ENCODE peak calls at places on chromosomes 3 and 15, in ten cellular contexts. A is transverse colon, F is spleen, T is endothelial cell of umbilical vein, O is stomach, Y is GM12892, Q is breast epithelium, M is sigmoid colon, X is GM12891, Z is Panc1. E is an unnamed sample.
A peak's percentile ranks its signal among the peaks of the same experiment; 100 is the strongest.

GRCh38 chr15:82966671-82967071 is 14.2 kb upstream of the HOMER2 start:
- DNase-seq in Q (no peak), Z (no peak), Y (no peak), F (no peak), X (no peak), M (no peak), O (no peak), T (no peak), A (no peak), E (no peak)

GRCh38 chr15:51737538-51738305 is at the start of gene LYSMD2:
- DNase-seq in Q (peak; percentile 53), M (peak; percentile 89), Z (no peak), Y (peak; percentile 52), A (peak; percentile 79), O (peak; percentile 78), T (peak; percentile 71), X (peak; percentile 50), F (peak; percentile 97), E (no peak)

GRCh38 chr15:67750371-67750770 is 74.9 kb upstream of the SKOR1 start:
- DNase-seq in X (no peak), A (no peak), F (no peak), Y (no peak), O (no peak), M (no peak), Z (no peak), Q (no peak), T (no peak), E (peak; percentile 18)

GRCh38 chr15:96170616-96171270 is 159.8 kb upstream of the NR2F2 start:
- DNase-seq in M (no peak), O (peak; percentile 60), T (no peak), F (no peak), Z (no peak), Y (no peak), Q (no peak), A (no peak), X (no peak), E (no peak)

GRCh38 chr15:67945951-67946700 is 106.3 kb upstream of the RNU6-1 start:
- DNase-seq in T (no peak), X (no peak), M (no peak), Y (no peak), Z (no peak), O (no peak), Q (peak; percentile 69), F (no peak), A (no peak), E (no peak)

GRCh38 chr15:26842391-26842790 is 24.5 kb upstream of the GABRA5 start:
- DNase-seq in Y (no peak), M (no peak), Z (no peak), A (no peak), T (no peak), O (no peak), X (no peak), Q (no peak), F (no peak), E (no peak)

GRCh38 chr3:195208183-195208582 is 62.8 kb downstream of the XXYLT1 start:
- DNase-seq in O (no peak), F (no peak), Y (no peak), T (no peak), X (peak; percentile 44), Q (no peak), M (no peak), Z (no peak), A (peak; percentile 44), E (no peak)

GRCh38 chr3:12629560-12629959 is 34.4 kb downstream of the RAF1 start:
- DNase-seq in Q (no peak), X (no peak), A (no peak), Z (no peak), M (no peak), T (no peak), O (peak; percentile 62), Y (no peak), F (no peak), E (no peak)

GRCh38 chr15:64947211-64947610 is 35.5 kb downstream of the ANKDD1A start:
- DNase-seq in Y (no peak), Z (no peak), Q (no peak), X (no peak), A (no peak), F (no peak), M (no peak), O (no peak), T (no peak), E (no peak)

GRCh38 chr15:68503213-68503612 is 71.2 kb upstream of the ITGA11 start:
- DNase-seq in F (no peak), M (no peak), T (no peak), Y (no peak), A (no peak), X (no peak), O (no peak), Q (no peak), Z (no peak), E (no peak)

GRCh38 chr15:38528279-38528678 is 36.3 kb downstream of the RASGRP1 start:
- DNase-seq in A (no peak), Z (no peak), O (no peak), T (peak; percentile 13), M (no peak), Q (no peak), F (no peak), Y (no peak), X (no peak), E (no peak)

DNA sequence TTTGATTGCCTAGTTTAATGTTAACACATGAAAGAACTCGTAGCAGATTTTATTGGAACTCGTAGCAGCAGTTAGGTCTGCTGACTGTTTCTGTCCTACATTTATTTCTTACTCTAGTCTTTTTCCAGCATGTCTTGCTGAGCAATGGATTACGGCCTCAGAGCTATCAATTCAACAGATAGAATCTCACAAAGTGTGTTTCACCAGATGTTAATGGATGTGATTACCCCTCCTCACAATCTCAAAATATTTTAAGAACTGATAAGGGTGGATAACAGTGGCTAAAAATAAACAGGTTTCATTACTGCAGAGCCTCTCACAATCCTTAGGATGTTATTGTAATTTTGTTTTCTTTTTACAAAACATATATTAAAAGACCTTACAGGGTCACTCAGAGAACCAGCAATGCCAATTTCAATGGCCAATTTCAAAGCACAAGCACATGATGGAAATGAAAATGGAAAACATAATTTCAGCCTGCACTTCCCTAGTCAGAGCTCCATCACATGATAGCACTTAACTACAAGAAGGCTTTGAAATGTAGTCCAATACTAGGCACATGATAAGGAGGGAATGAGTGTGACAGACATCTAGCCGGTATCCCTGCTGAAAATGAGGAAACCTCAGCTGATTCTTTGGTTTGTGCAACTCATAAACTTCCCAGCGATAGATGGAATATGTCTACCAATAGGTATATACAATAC is 838.1 kb upstream of the SEMA6D start:
- DNase-seq in M (no peak), Z (no peak), Y (no peak), F (no peak), T (no peak), Q (no peak), X (no peak), O (no peak), A (no peak), E (no peak)
- TF ChIP-seq POLR2AphosphoS5 in M (no peak), Z (no peak), Y (no peak), F (no peak), T (no peak), Q (no peak), X (no peak), O (no peak), A (no peak), E (no peak)

GRCh38 chr15:87959080-87959479 is 297.5 kb downstream of the NTRK3 start:
- DNase-seq in M (no peak), Z (no peak), Q (no peak), O (no peak), X (no peak), A (no peak), T (no peak), F (no peak), Y (no peak), E (no peak)

GRCh38 chr15:87959658-87960057 is 296.9 kb downstream of the NTRK3 start:
- DNase-seq in F (no peak), Y (no peak), T (no peak), X (no peak), O (no peak), Z (no peak), A (no peak), Q (no peak), M (no peak), E (no peak)

GRCh38 chr15:87967951-87968350 is 288.6 kb downstream of the NTRK3 start:
- DNase-seq in X (no peak), M (no peak), T (no peak), A (no peak), F (no peak), Q (no peak), Z (no peak), Y (no peak), O (no peak), E (no peak)

GRCh38 chr15:87961851-87962816 is 294.4 kb downstream of the NTRK3 start:
- DNase-seq in O (no peak), Z (no peak), A (no peak), T (no peak), X (no peak), Y (no peak), F (no peak), Q (no peak), M (no peak), E (no peak)
- TF ChIP-seq POLR2AphosphoS5 in O (no peak), Z (no peak), A (no peak), T (no peak), X (no peak), Y (no peak), F (no peak), Q (no peak), M (no peak), E (no peak)

GRCh38 chr15:32716216-32716959 is 1.4 kb upstream of the GREM1 start:
- DNase-seq in X (no peak), Y (no peak), A (no peak), M (no peak), Z (no peak), T (peak; percentile 5), Q (no peak), F (no peak), O (no peak), E (no peak)

GRCh38 chr15:32718822-32719716 is 1.3 kb downstream of the GREM1 start:
- DNase-seq in Q (no peak), M (peak; percentile 62), Z (no peak), T (no peak), F (no peak), A (peak; percentile 17), O (peak; percentile 43), Y (no peak), X (no peak), E (no peak)

GRCh38 chr15:32718082-32718821 is 448 bp downstream of the GREM1 start:
- DNase-seq in M (no peak), X (no peak), F (no peak), T (peak; percentile 8), O (no peak), A (peak; percentile 17), Q (no peak), Y (no peak), Z (no peak), E (no peak)

GRCh38 chr15:32716960-32717289 is 879 bp upstream of the GREM1 start:
- DNase-seq in M (no peak), O (no peak), F (no peak), Z (no peak), Y (no peak), Q (no peak), A (no peak), T (no peak), X (peak; percentile 17), E (no peak)

GRCh38 chr15:32717290-32718081 is at the start of gene GREM1:
- DNase-seq in F (no peak), T (no peak), X (peak; percentile 24), M (peak; percentile 71), Z (no peak), Q (no peak), A (peak; percentile 17), Y (no peak), O (no peak), E (no peak)
- TF ChIP-seq POLR2AphosphoS5 in F (no peak), T (no peak), X (no peak), M (no peak), Z (no peak), Q (no peak), A (peak; percentile 17), Y (no peak), O (no peak), E (no peak)

GRCh38 chr3:120596116-120596852 is at the start of gene NDUFB4:
- DNase-seq in A (peak; percentile 97), M (peak; percentile 99), F (peak; percentile 99), O (peak; percentile 97), Y (peak; percentile 67), T (peak; percentile 99), Z (peak; percentile 92), X (peak; percentile 78), Q (peak; percentile 95), E (peak; percentile 98)
- TF ChIP-seq POLR2AphosphoS5 in A (peak; percentile 92), M (peak; percentile 89), F (peak; percentile 94), O (peak; percentile 94), Y (peak; percentile 83), T (peak; percentile 89), Z (peak; percentile 94), X (peak; percentile 79), Q (peak; percentile 81), E (peak; percentile 84)

E was measured in HL-60.